ENCODE peak calls at places on chromosomes 2 and 18, in nine cellular contexts. One of them, this sample, is unnamed.

GRCh38 chr2:72415256-72415655 is 267.6 kb upstream of the CYP26B1 start:
- DNase-seq in body of pancreas: no peak
- DNase-seq in mucosa of gallbladder: no peak
- DNase-seq in stimulated activated CD8-positive, alpha-beta memory T cell treated with anti-CD3 and anti-CD28 coated beads, Interleukin-12 subunit alpha, Interleukin-12 subunit beta, amount 100 ng/mL, for 1 hour: no peak
- DNase-seq in astrocyte of the spinal cord: peak
- DNase-seq in progenitor cell of endocrine pancreas: no peak
- DNase-seq in H1: no peak
- DNase-seq in activated T-cell treated with anti-CD3 and anti-CD28 coated beads, Interleukin-2, amount 50 U/mL, for 4 hours: no peak
- DNase-seq in activated CD4-positive, alpha-beta T cell treated with anti-CD3 and anti-CD28 coated beads, Interleukin-2, amount 50 U/mL, for 4 hours: no peak
- DNase-seq in this sample: no peak

GRCh38 chr18:13934676-13935075 is 19.3 kb upstream of the MC2R start:
- DNase-seq in activated T-cell treated with anti-CD3 and anti-CD28 coated beads, Interleukin-2, amount 50 U/mL, for 4 hours: no peak
- DNase-seq in body of pancreas: no peak
- DNase-seq in activated CD4-positive, alpha-beta T cell treated with anti-CD3 and anti-CD28 coated beads, Interleukin-2, amount 50 U/mL, for 4 hours: no peak
- DNase-seq in astrocyte of the spinal cord: no peak
- DNase-seq in H1: no peak
- DNase-seq in progenitor cell of endocrine pancreas: no peak
- DNase-seq in mucosa of gallbladder: no peak
- DNase-seq in stimulated activated CD8-positive, alpha-beta memory T cell treated with anti-CD3 and anti-CD28 coated beads, Interleukin-12 subunit alpha, Interleukin-12 subunit beta, amount 100 ng/mL, for 1 hour: no peak
- DNase-seq in this sample: no peak

GRCh38 chr2:166895243-166895642 is 7.0 kb downstream of the XIRP2 start:
- DNase-seq in H1: no peak
- DNase-seq in mucosa of gallbladder: no peak
- DNase-seq in progenitor cell of endocrine pancreas: no peak
- DNase-seq in stimulated activated CD8-positive, alpha-beta memory T cell treated with anti-CD3 and anti-CD28 coated beads, Interleukin-12 subunit alpha, Interleukin-12 subunit beta, amount 100 ng/mL, for 1 hour: no peak
- DNase-seq in astrocyte of the spinal cord: no peak
- DNase-seq in body of pancreas: no peak
- DNase-seq in activated CD4-positive, alpha-beta T cell treated with anti-CD3 and anti-CD28 coated beads, Interleukin-2, amount 50 U/mL, for 4 hours: no peak
- DNase-seq in activated T-cell treated with anti-CD3 and anti-CD28 coated beads, Interleukin-2, amount 50 U/mL, for 4 hours: no peak
- DNase-seq in this sample: no peak

GRCh38 chr2:20326163-20326780 is 24.4 kb downstream of the PUM2 start:
- DNase-seq in activated CD4-positive, alpha-beta T cell treated with anti-CD3 and anti-CD28 coated beads, Interleukin-2, amount 50 U/mL, for 4 hours: peak
- DNase-seq in stimulated activated CD8-positive, alpha-beta memory T cell treated with anti-CD3 and anti-CD28 coated beads, Interleukin-12 subunit alpha, Interleukin-12 subunit beta, amount 100 ng/mL, for 1 hour: peak
- DNase-seq in body of pancreas: peak
- DNase-seq in mucosa of gallbladder: peak
- DNase-seq in activated T-cell treated with anti-CD3 and anti-CD28 coated beads, Interleukin-2, amount 50 U/mL, for 4 hours: peak
- DNase-seq in progenitor cell of endocrine pancreas: no peak
- DNase-seq in astrocyte of the spinal cord: peak
- DNase-seq in H1: no peak
- DNase-seq in this sample: peak

GRCh38 chr2:239216614-239217273 is 184.1 kb downstream of the HDAC4 start:
- DNase-seq in mucosa of gallbladder: no peak
- DNase-seq in astrocyte of the spinal cord: no peak
- DNase-seq in body of pancreas: no peak
- DNase-seq in activated CD4-positive, alpha-beta T cell treated with anti-CD3 and anti-CD28 coated beads, Interleukin-2, amount 50 U/mL, for 4 hours: no peak
- DNase-seq in progenitor cell of endocrine pancreas: no peak
- DNase-seq in H1: no peak
- DNase-seq in activated T-cell treated with anti-CD3 and anti-CD28 coated beads, Interleukin-2, amount 50 U/mL, for 4 hours: no peak
- DNase-seq in stimulated activated CD8-positive, alpha-beta memory T cell treated with anti-CD3 and anti-CD28 coated beads, Interleukin-12 subunit alpha, Interleukin-12 subunit beta, amount 100 ng/mL, for 1 hour: no peak
- DNase-seq in this sample: no peak

GRCh38 chr2:180124273-180124881 is 117.3 kb upstream of the CWC22 start:
- DNase-seq in mucosa of gallbladder: no peak
- DNase-seq in astrocyte of the spinal cord: peak
- DNase-seq in H1: no peak
- DNase-seq in progenitor cell of endocrine pancreas: no peak
- DNase-seq in body of pancreas: no peak
- DNase-seq in stimulated activated CD8-positive, alpha-beta memory T cell treated with anti-CD3 and anti-CD28 coated beads, Interleukin-12 subunit alpha, Interleukin-12 subunit beta, amount 100 ng/mL, for 1 hour: no peak
- DNase-seq in activated CD4-positive, alpha-beta T cell treated with anti-CD3 and anti-CD28 coated beads, Interleukin-2, amount 50 U/mL, for 4 hours: no peak
- DNase-seq in activated T-cell treated with anti-CD3 and anti-CD28 coated beads, Interleukin-2, amount 50 U/mL, for 4 hours: no peak
- DNase-seq in this sample: no peak

GRCh38 chr2:224543939-224544338 is 41.2 kb downstream of the CUL3 start:
- DNase-seq in stimulated activated CD8-positive, alpha-beta memory T cell treated with anti-CD3 and anti-CD28 coated beads, Interleukin-12 subunit alpha, Interleukin-12 subunit beta, amount 100 ng/mL, for 1 hour: no peak
- DNase-seq in H1: no peak
- DNase-seq in body of pancreas: no peak
- DNase-seq in progenitor cell of endocrine pancreas: no peak
- DNase-seq in activated T-cell treated with anti-CD3 and anti-CD28 coated beads, Interleukin-2, amount 50 U/mL, for 4 hours: no peak
- DNase-seq in astrocyte of the spinal cord: no peak
- DNase-seq in mucosa of gallbladder: no peak
- DNase-seq in activated CD4-positive, alpha-beta T cell treated with anti-CD3 and anti-CD28 coated beads, Interleukin-2, amount 50 U/mL, for 4 hours: no peak
- DNase-seq in this sample: no peak

GRCh38 chr2:180516204-180516603 is 464.2 kb upstream of the UBE2E3 start:
- DNase-seq in H1: no peak
- DNase-seq in stimulated activated CD8-positive, alpha-beta memory T cell treated with anti-CD3 and anti-CD28 coated beads, Interleukin-12 subunit alpha, Interleukin-12 subunit beta, amount 100 ng/mL, for 1 hour: no peak
- DNase-seq in astrocyte of the spinal cord: no peak
- DNase-seq in activated T-cell treated with anti-CD3 and anti-CD28 coated beads, Interleukin-2, amount 50 U/mL, for 4 hours: no peak
- DNase-seq in mucosa of gallbladder: no peak
- DNase-seq in activated CD4-positive, alpha-beta T cell treated with anti-CD3 and anti-CD28 coated beads, Interleukin-2, amount 50 U/mL, for 4 hours: no peak
- DNase-seq in body of pancreas: no peak
- DNase-seq in progenitor cell of endocrine pancreas: no peak
- DNase-seq in this sample: no peak

GRCh38 chr2:28296243-28296642 is 96.4 kb upstream of the FOSL2 start:
- DNase-seq in stimulated activated CD8-positive, alpha-beta memory T cell treated with anti-CD3 and anti-CD28 coated beads, Interleukin-12 subunit alpha, Interleukin-12 subunit beta, amount 100 ng/mL, for 1 hour: no peak
- DNase-seq in progenitor cell of endocrine pancreas: no peak
- DNase-seq in astrocyte of the spinal cord: peak
- DNase-seq in activated T-cell treated with anti-CD3 and anti-CD28 coated beads, Interleukin-2, amount 50 U/mL, for 4 hours: no peak
- DNase-seq in H1: no peak
- DNase-seq in body of pancreas: no peak
- DNase-seq in activated CD4-positive, alpha-beta T cell treated with anti-CD3 and anti-CD28 coated beads, Interleukin-2, amount 50 U/mL, for 4 hours: no peak
- DNase-seq in mucosa of gallbladder: no peak
- DNase-seq in this sample: no peak

GRCh38 chr2:215356948-215357461 is 45.1 kb downstream of the ATIC start:
- DNase-seq in activated T-cell treated with anti-CD3 and anti-CD28 coated beads, Interleukin-2, amount 50 U/mL, for 4 hours: no peak
- DNase-seq in astrocyte of the spinal cord: peak
- DNase-seq in activated CD4-positive, alpha-beta T cell treated with anti-CD3 and anti-CD28 coated beads, Interleukin-2, amount 50 U/mL, for 4 hours: no peak
- DNase-seq in stimulated activated CD8-positive, alpha-beta memory T cell treated with anti-CD3 and anti-CD28 coated beads, Interleukin-12 subunit alpha, Interleukin-12 subunit beta, amount 100 ng/mL, for 1 hour: no peak
- DNase-seq in progenitor cell of endocrine pancreas: no peak
- DNase-seq in mucosa of gallbladder: no peak
- DNase-seq in body of pancreas: no peak
- DNase-seq in H1: no peak
- DNase-seq in this sample: no peak

GRCh38 chr2:190863946-190864345 is 16.7 kb upstream of the GLS start:
- DNase-seq in stimulated activated CD8-positive, alpha-beta memory T cell treated with anti-CD3 and anti-CD28 coated beads, Interleukin-12 subunit alpha, Interleukin-12 subunit beta, amount 100 ng/mL, for 1 hour: no peak
- DNase-seq in activated T-cell treated with anti-CD3 and anti-CD28 coated beads, Interleukin-2, amount 50 U/mL, for 4 hours: no peak
- DNase-seq in astrocyte of the spinal cord: no peak
- DNase-seq in mucosa of gallbladder: no peak
- DNase-seq in progenitor cell of endocrine pancreas: no peak
- DNase-seq in activated CD4-positive, alpha-beta T cell treated with anti-CD3 and anti-CD28 coated beads, Interleukin-2, amount 50 U/mL, for 4 hours: no peak
- DNase-seq in body of pancreas: no peak
- DNase-seq in H1: no peak
- DNase-seq in this sample: no peak

GRCh38 chr2:217951521-217952247 is 51.1 kb downstream of the TNS1 start:
- DNase-seq in H1: no peak
- DNase-seq in body of pancreas: peak
- DNase-seq in activated T-cell treated with anti-CD3 and anti-CD28 coated beads, Interleukin-2, amount 50 U/mL, for 4 hours: no peak
- DNase-seq in stimulated activated CD8-positive, alpha-beta memory T cell treated with anti-CD3 and anti-CD28 coated beads, Interleukin-12 subunit alpha, Interleukin-12 subunit beta, amount 100 ng/mL, for 1 hour: no peak
- DNase-seq in activated CD4-positive, alpha-beta T cell treated with anti-CD3 and anti-CD28 coated beads, Interleukin-2, amount 50 U/mL, for 4 hours: no peak
- DNase-seq in mucosa of gallbladder: no peak
- DNase-seq in astrocyte of the spinal cord: no peak
- DNase-seq in progenitor cell of endocrine pancreas: no peak
- DNase-seq in this sample: peak

GRCh38 chr2:24658531-24659202 is 134.5 kb downstream of the PTRHD1 start:
- DNase-seq in activated T-cell treated with anti-CD3 and anti-CD28 coated beads, Interleukin-2, amount 50 U/mL, for 4 hours: no peak
- DNase-seq in astrocyte of the spinal cord: no peak
- DNase-seq in body of pancreas: no peak
- DNase-seq in mucosa of gallbladder: no peak
- DNase-seq in H1: no peak
- DNase-seq in activated CD4-positive, alpha-beta T cell treated with anti-CD3 and anti-CD28 coated beads, Interleukin-2, amount 50 U/mL, for 4 hours: no peak
- DNase-seq in stimulated activated CD8-positive, alpha-beta memory T cell treated with anti-CD3 and anti-CD28 coated beads, Interleukin-12 subunit alpha, Interleukin-12 subunit beta, amount 100 ng/mL, for 1 hour: no peak
- DNase-seq in progenitor cell of endocrine pancreas: no peak
- DNase-seq in this sample: no peak

GRCh38 chr2:42977236-42978174 is 185.1 kb upstream of the HAAO start:
- DNase-seq in astrocyte of the spinal cord: no peak
- DNase-seq in activated T-cell treated with anti-CD3 and anti-CD28 coated beads, Interleukin-2, amount 50 U/mL, for 4 hours: no peak
- DNase-seq in activated CD4-positive, alpha-beta T cell treated with anti-CD3 and anti-CD28 coated beads, Interleukin-2, amount 50 U/mL, for 4 hours: no peak
- DNase-seq in mucosa of gallbladder: no peak
- DNase-seq in H1: no peak
- DNase-seq in progenitor cell of endocrine pancreas: no peak
- DNase-seq in body of pancreas: no peak
- DNase-seq in stimulated activated CD8-positive, alpha-beta memory T cell treated with anti-CD3 and anti-CD28 coated beads, Interleukin-12 subunit alpha, Interleukin-12 subunit beta, amount 100 ng/mL, for 1 hour: no peak
- DNase-seq in this sample: no peak

GRCh38 chr2:242056785-242057184 is 187.3 kb downstream of the RTP5 start:
- DNase-seq in progenitor cell of endocrine pancreas: no peak
- DNase-seq in H1: no peak
- DNase-seq in body of pancreas: no peak
- DNase-seq in astrocyte of the spinal cord: no peak
- DNase-seq in activated T-cell treated with anti-CD3 and anti-CD28 coated beads, Interleukin-2, amount 50 U/mL, for 4 hours: no peak
- DNase-seq in activated CD4-positive, alpha-beta T cell treated with anti-CD3 and anti-CD28 coated beads, Interleukin-2, amount 50 U/mL, for 4 hours: no peak
- DNase-seq in mucosa of gallbladder: no peak
- DNase-seq in stimulated activated CD8-positive, alpha-beta memory T cell treated with anti-CD3 and anti-CD28 coated beads, Interleukin-12 subunit alpha, Interleukin-12 subunit beta, amount 100 ng/mL, for 1 hour: no peak
- DNase-seq in this sample: no peak

GRCh38 chr18:9838144-9838877 is 47.5 kb upstream of the TXNDC2 start:
- DNase-seq in stimulated activated CD8-positive, alpha-beta memory T cell treated with anti-CD3 and anti-CD28 coated beads, Interleukin-12 subunit alpha, Interleukin-12 subunit beta, amount 100 ng/mL, for 1 hour: no peak
- DNase-seq in progenitor cell of endocrine pancreas: no peak
- DNase-seq in mucosa of gallbladder: no peak
- DNase-seq in astrocyte of the spinal cord: peak
- DNase-seq in body of pancreas: no peak
- DNase-seq in H1: peak
- DNase-seq in activated CD4-positive, alpha-beta T cell treated with anti-CD3 and anti-CD28 coated beads, Interleukin-2, amount 50 U/mL, for 4 hours: no peak
- DNase-seq in activated T-cell treated with anti-CD3 and anti-CD28 coated beads, Interleukin-2, amount 50 U/mL, for 4 hours: no peak
- DNase-seq in this sample: no peak

GRCh38 chr2:236195726-236196125 is 27.5 kb upstream of the GBX2 start:
- DNase-seq in stimulated activated CD8-positive, alpha-beta memory T cell treated with anti-CD3 and anti-CD28 coated beads, Interleukin-12 subunit alpha, Interleukin-12 subunit beta, amount 100 ng/mL, for 1 hour: no peak
- DNase-seq in body of pancreas: no peak
- DNase-seq in H1: no peak
- DNase-seq in astrocyte of the spinal cord: no peak
- DNase-seq in progenitor cell of endocrine pancreas: no peak
- DNase-seq in activated CD4-positive, alpha-beta T cell treated with anti-CD3 and anti-CD28 coated beads, Interleukin-2, amount 50 U/mL, for 4 hours: no peak
- DNase-seq in mucosa of gallbladder: no peak
- DNase-seq in activated T-cell treated with anti-CD3 and anti-CD28 coated beads, Interleukin-2, amount 50 U/mL, for 4 hours: no peak
- DNase-seq in this sample: no peak

GRCh38 chr2:11398710-11399109 is 54.3 kb upstream of the ROCK2 start:
- DNase-seq in mucosa of gallbladder: peak
- DNase-seq in activated T-cell treated with anti-CD3 and anti-CD28 coated beads, Interleukin-2, amount 50 U/mL, for 4 hours: no peak
- DNase-seq in progenitor cell of endocrine pancreas: no peak
- DNase-seq in stimulated activated CD8-positive, alpha-beta memory T cell treated with anti-CD3 and anti-CD28 coated beads, Interleukin-12 subunit alpha, Interleukin-12 subunit beta, amount 100 ng/mL, for 1 hour: no peak
- DNase-seq in astrocyte of the spinal cord: no peak
- DNase-seq in H1: no peak
- DNase-seq in body of pancreas: no peak
- DNase-seq in activated CD4-positive, alpha-beta T cell treated with anti-CD3 and anti-CD28 coated beads, Interleukin-2, amount 50 U/mL, for 4 hours: no peak
- DNase-seq in this sample: no peak

This sample was measured in glutamatergic neuron.